ENCODE peak calls at places on chromosome 7, in four cellular contexts. One of them, this sample, is unnamed.

GRCh38 chr7:50376056-50376455 is 71.5 kb downstream of the IKZF1 start:
- DNase-seq in AG04450: no peak
- DNase-seq in A549: no peak
- DNase-seq in hepatocyte: no peak
- DNase-seq in this sample: no peak

GRCh38 chr7:1651031-1651446 is 19.0 kb upstream of the ELFN1 start:
- DNase-seq in AG04450: no peak
- DNase-seq in A549: no peak
- DNase-seq in hepatocyte: no peak
- DNase-seq in this sample: no peak

GRCh38 chr7:2639994-2640830 is 8.4 kb downstream of the TTYH3 start:
- DNase-seq in AG04450: no peak
- DNase-seq in A549: no peak
- DNase-seq in hepatocyte: no peak
- DNase-seq in this sample: no peak

GRCh38 chr7:151175047-151175792 is 7.7 kb upstream of the GBX1 start:
- DNase-seq in AG04450: no peak
- DNase-seq in A549: no peak
- DNase-seq in hepatocyte: no peak
- DNase-seq in this sample: peak

GRCh38 chr7:50474382-50475155 is 24.4 kb upstream of the FIGNL1 start:
- DNase-seq in AG04450: no peak
- DNase-seq in A549: no peak
- DNase-seq in hepatocyte: no peak
- DNase-seq in this sample: no peak

GRCh38 chr7:80923211-80923612 is 4.4 kb upstream of the SEMA3C start:
- DNase-seq in AG04450: no peak
- DNase-seq in A549: no peak
- DNase-seq in hepatocyte: no peak
- DNase-seq in this sample: no peak

GRCh38 chr7:131459256-131459655 is 97.2 kb downstream of the PODXL start:
- DNase-seq in AG04450: no peak
- DNase-seq in A549: peak
- DNase-seq in hepatocyte: peak
- DNase-seq in this sample: no peak

GRCh38 chr7:72336382-72336886 is 75.7 kb downstream of the CALN1 start:
- DNase-seq in AG04450: no peak
- DNase-seq in A549: no peak
- DNase-seq in hepatocyte: peak
- DNase-seq in this sample: peak

GRCh38 chr7:38382627-38383026 is 109.2 kb upstream of the TARP start:
- DNase-seq in AG04450: no peak
- DNase-seq in A549: no peak
- DNase-seq in hepatocyte: no peak
- DNase-seq in this sample: no peak

GRCh38 chr7:70322786-70323185 is 724.5 kb downstream of the AUTS2 start:
- DNase-seq in AG04450: no peak
- DNase-seq in A549: no peak
- DNase-seq in hepatocyte: no peak
- DNase-seq in this sample: no peak

GRCh38 chr7:108246227-108246837 is 116.2 kb upstream of the LAMB4 start:
- DNase-seq in AG04450: peak
- DNase-seq in A549: peak
- DNase-seq in hepatocyte: peak
- DNase-seq in this sample: no peak

GRCh38 chr7:124536156-124536762 is 229.3 kb downstream of the GPR37 start:
- DNase-seq in AG04450: no peak
- DNase-seq in A549: no peak
- DNase-seq in hepatocyte: no peak
- DNase-seq in this sample: no peak

GRCh38 chr7:8516976-8517375 is 83.6 kb downstream of the NXPH1 start:
- DNase-seq in AG04450: no peak
- DNase-seq in A549: no peak
- DNase-seq in hepatocyte: no peak
- DNase-seq in this sample: no peak

GRCh38 chr7:106284516-106285050 is at the start of gene NAMPT:
- DNase-seq in AG04450: no peak
- DNase-seq in A549: no peak
- DNase-seq in hepatocyte: peak
- DNase-seq in this sample: peak

GRCh38 chr7:40586197-40586596 is 451.4 kb downstream of the SUGCT start:
- DNase-seq in AG04450: no peak
- DNase-seq in A549: no peak
- DNase-seq in hepatocyte: no peak
- DNase-seq in this sample: no peak

GRCh38 chr7:417625-417889 is 102.1 kb downstream of the PDGFA start:
- DNase-seq in AG04450: no peak
- DNase-seq in A549: no peak
- DNase-seq in hepatocyte: no peak
- DNase-seq in this sample: no peak

GRCh38 chr7:50209461-50210161 is 94.9 kb upstream of the IKZF1 start:
- DNase-seq in AG04450: no peak
- DNase-seq in A549: no peak
- DNase-seq in hepatocyte: no peak
- DNase-seq in this sample: no peak

GRCh38 chr7:101812595-101812994 is 4.8 kb upstream of the CUX1 start:
- DNase-seq in AG04450: no peak
- DNase-seq in A549: no peak
- DNase-seq in hepatocyte: no peak
- DNase-seq in this sample: no peak
- TF ChIP-seq CTCF in AG04450: no peak
- TF ChIP-seq CTCF in A549: no peak
- TF ChIP-seq CTCF in hepatocyte: no peak
- TF ChIP-seq CTCF in this sample: no peak

DNA sequence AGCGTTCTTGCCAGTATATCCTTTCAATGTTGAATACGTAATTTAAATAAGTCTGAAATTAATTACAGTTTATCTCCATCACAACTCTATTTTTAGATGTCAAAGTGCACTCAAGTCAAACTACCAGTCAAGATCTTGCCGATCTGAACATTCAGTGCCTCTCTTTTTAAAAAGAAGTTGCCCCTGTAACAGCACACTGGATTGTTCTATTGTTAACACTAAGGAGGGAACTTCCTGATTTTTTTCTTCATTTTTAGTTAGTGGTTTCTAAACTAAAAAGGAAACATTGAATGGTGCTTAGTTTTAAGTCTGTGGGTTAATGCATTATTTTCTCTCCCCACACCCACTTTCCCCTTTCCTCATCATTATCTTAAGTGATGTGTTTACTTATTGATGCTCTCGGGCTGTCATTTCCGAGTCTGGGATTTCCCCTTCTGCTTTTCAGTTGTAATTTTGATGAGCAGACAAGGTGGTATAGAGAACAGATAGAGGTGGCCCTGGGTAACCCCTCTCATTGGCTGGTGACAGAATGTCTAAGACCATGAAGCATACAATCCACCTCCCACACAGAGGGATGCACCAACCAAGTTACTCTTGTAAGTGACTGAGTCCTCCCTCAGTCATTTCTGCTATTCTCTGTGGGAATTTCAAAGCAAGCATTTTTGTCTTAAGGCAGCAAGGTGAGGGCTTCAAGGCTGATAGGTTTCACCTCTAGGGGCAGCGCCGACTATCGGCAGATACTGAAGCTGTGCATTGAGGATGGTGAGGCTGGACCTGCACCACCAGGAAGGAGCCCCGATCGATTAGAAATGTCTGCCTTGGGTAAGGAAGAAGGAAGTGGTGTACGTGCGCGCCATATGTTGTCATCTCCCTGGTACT is 49.4 kb downstream of the CHN2 start:
- DNase-seq in AG04450: no peak
- DNase-seq in A549: peak
- DNase-seq in hepatocyte: no peak
- DNase-seq in this sample: no peak
- TF ChIP-seq CTCF in AG04450: no peak
- TF ChIP-seq CTCF in A549: peak
- TF ChIP-seq CTCF in hepatocyte: no peak
- TF ChIP-seq CTCF in this sample: no peak

GRCh38 chr7:142355328-142355727 is 97.5 kb upstream of the PRSS58 start:
- DNase-seq in AG04450: peak
- DNase-seq in A549: no peak
- DNase-seq in hepatocyte: no peak
- DNase-seq in this sample: no peak

GRCh38 chr7:142359694-142360279 is 101.9 kb upstream of the PRSS58 start:
- DNase-seq in AG04450: no peak
- DNase-seq in A549: no peak
- DNase-seq in hepatocyte: no peak
- DNase-seq in this sample: no peak

GRCh38 chr7:142362349-142362748 is 104.5 kb upstream of the PRSS58 start:
- DNase-seq in AG04450: no peak
- DNase-seq in A549: no peak
- DNase-seq in hepatocyte: no peak
- DNase-seq in this sample: no peak

GRCh38 chr7:142356166-142356565 is 98.3 kb upstream of the PRSS58 start:
- DNase-seq in AG04450: no peak
- DNase-seq in A549: no peak
- DNase-seq in hepatocyte: no peak
- DNase-seq in this sample: no peak

GRCh38 chr7:142357953-142358520 is 100.2 kb upstream of the PRSS58 start:
- DNase-seq in AG04450: peak
- DNase-seq in A549: peak
- DNase-seq in hepatocyte: peak
- DNase-seq in this sample: no peak
- TF ChIP-seq CTCF in AG04450: peak
- TF ChIP-seq CTCF in A549: peak
- TF ChIP-seq CTCF in hepatocyte: peak
- TF ChIP-seq CTCF in this sample: peak

GRCh38 chr7:128217972-128218652 is 23.0 kb upstream of the LEP start:
- DNase-seq in AG04450: no peak
- DNase-seq in A549: peak
- DNase-seq in hepatocyte: no peak
- DNase-seq in this sample: no peak
- TF ChIP-seq CTCF in AG04450: peak
- TF ChIP-seq CTCF in A549: no peak
- TF ChIP-seq CTCF in hepatocyte: no peak
- TF ChIP-seq CTCF in this sample: peak

GRCh38 chr7:4765776-4766490 is 9.5 kb upstream of the AP5Z1 start:
- DNase-seq in AG04450: no peak
- DNase-seq in A549: no peak
- DNase-seq in hepatocyte: no peak
- DNase-seq in this sample: no peak
- TF ChIP-seq CTCF in AG04450: peak
- TF ChIP-seq CTCF in A549: peak
- TF ChIP-seq CTCF in hepatocyte: peak
- TF ChIP-seq CTCF in this sample: peak

This sample was measured in osteocyte.